ENCODE peak calls at places on chromosomes 5 and 9, in four cellular contexts. I is HepG2, M is A549, D is mammary epithelial cell. R is an unnamed sample.
A peak's percentile ranks its signal among the peaks of the same experiment; 100 is the strongest.

GRCh38 chr5:74275204-74275992 is 365.1 kb downstream of the ENC1 start:
- DNase-seq in M (no peak), D (no peak), I (no peak), R (no peak)

GRCh38 chr5:13763719-13764118 is 180.8 kb downstream of the DNAH5 start:
- DNase-seq in D (no peak), I (no peak), M (no peak), R (no peak)

GRCh38 chr5:64210866-64211265 is 45.2 kb downstream of the RNF180 start:
- DNase-seq in I (no peak), D (peak; percentile 84), M (no peak), R (no peak)

GRCh38 chr5:30607301-30607700 is 586.2 kb upstream of the CDH6 start:
- DNase-seq in M (no peak), D (no peak), I (peak; percentile 45), R (no peak)

GRCh38 chr5:140214831-140215230 is 39.8 kb downstream of the CYSTM1 start:
- DNase-seq in M (no peak), D (peak; percentile 92), I (no peak), R (peak; percentile 85)

GRCh38 chr9:22010881-22011625 is 1.9 kb upstream of the CDKN2B start:
- DNase-seq in M (no peak), I (peak; percentile 20), D (no peak), R (no peak)

GRCh38 chr9:128216781-128217553 is 13.8 kb downstream of the DNM1 start:
- DNase-seq in I (no peak), D (no peak), M (no peak), R (no peak)

GRCh38 chr9:35519697-35520403 is 29.9 kb downstream of the RUSC2 start:
- DNase-seq in M (no peak), D (no peak), I (no peak), R (no peak)

GRCh38 chr9:115135786-115136185 is 17.8 kb upstream of the TNC start:
- DNase-seq in I (no peak), D (no peak), M (no peak), R (no peak)

GRCh38 chr9:33167084-33167948 is at the start of gene B4GALT1:
- DNase-seq in I (peak; percentile 64), D (peak; percentile 95), M (peak; percentile 86), R (peak; percentile 96)

GRCh38 chr5:113119271-113119924 is 142.8 kb downstream of the DCP2 start:
- DNase-seq in I (no peak), D (no peak), M (no peak), R (no peak)

GRCh38 chr5:102049517-102049916 is 246.6 kb downstream of the SLCO4C1 start:
- DNase-seq in M (no peak), D (no peak), I (no peak), R (peak; percentile 56)

GRCh38 chr5:84273517-84273883 is 111.2 kb downstream of the EDIL3 start:
- DNase-seq in M (no peak), I (no peak), D (no peak), R (no peak)

GRCh38 chr5:147733075-147733474 is 49.5 kb downstream of the JAKMIP2 start:
- DNase-seq in I (no peak), M (no peak), D (no peak), R (no peak)

GRCh38 chr5:167777746-167778145 is 513.7 kb upstream of the WWC1 start:
- DNase-seq in D (peak; percentile 46), I (no peak), M (no peak), R (no peak)

GRCh38 chr9:89777544-89777943 is 172.7 kb downstream of the GADD45G start:
- DNase-seq in M (no peak), I (no peak), D (no peak), R (no peak)
- H3K4me2 ChIP-seq in M (no peak overlapping the region), I (no peak overlapping the region), D (no peak overlapping the region), R (no peak overlapping the region)

GRCh38 chr9:13904311-13904710 is 409.6 kb downstream of the NFIB start:
- DNase-seq in D (no peak), M (no peak), I (no peak), R (no peak)
- H3K4me2 ChIP-seq in D (no peak overlapping the region), M (no peak overlapping the region), I (no peak overlapping the region), R (no peak overlapping the region)

GRCh38 chr5:79416499-79416898 is 97.4 kb downstream of the HOMER1 start:
- DNase-seq in I (no peak), M (no peak), D (no peak), R (peak; percentile 88)
- H3K4me2 ChIP-seq in I (no peak overlapping the region), M (no peak overlapping the region), D (no peak overlapping the region), R (peak overlapping the region; percentile 74)

DNA sequence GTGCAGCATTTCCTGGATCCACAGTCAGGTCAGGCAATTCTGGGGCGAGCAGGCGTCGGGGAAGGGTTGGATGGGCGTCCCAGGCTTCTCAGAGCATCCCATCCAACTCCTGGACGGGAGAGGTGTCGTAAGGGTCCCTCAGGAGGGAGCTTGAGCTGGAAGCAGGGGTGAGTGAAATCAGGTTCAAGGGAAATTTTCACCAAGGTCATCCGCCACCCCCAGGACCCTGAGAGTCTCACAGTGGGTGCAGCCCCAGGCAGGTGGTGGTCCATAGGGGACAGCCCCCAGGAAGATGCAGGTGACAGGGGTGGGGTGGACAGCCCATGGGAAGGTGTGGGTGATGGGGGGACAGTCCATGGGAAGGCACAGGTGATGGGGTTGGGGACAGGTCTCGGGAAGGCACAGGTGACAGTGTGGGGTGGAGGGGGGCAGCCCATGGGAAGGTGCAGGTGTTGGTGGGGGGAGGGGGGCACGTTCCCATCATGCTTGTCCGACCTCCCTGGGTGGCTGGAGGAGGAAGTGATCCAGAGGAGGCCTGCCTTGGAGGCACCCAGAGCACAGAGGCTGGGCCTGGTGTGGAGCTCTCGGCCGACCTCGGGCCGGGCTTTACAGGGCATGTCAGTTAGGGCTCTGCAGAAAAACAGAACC is 48.9 kb downstream of the AHRR start:
- DNase-seq in D (no peak), M (no peak), I (no peak), R (no peak)
- H3K4me2 ChIP-seq in D (no peak overlapping the region), M (no peak overlapping the region), I (no peak overlapping the region), R (no peak overlapping the region)

GRCh38 chr9:126784401-126784800 is 20.4 kb upstream of the ZBTB43 start:
- DNase-seq in M (no peak), I (no peak), D (no peak), R (no peak)

GRCh38 chr9:126788046-126788445 is 16.8 kb upstream of the ZBTB43 start:
- DNase-seq in M (no peak), I (no peak), D (no peak), R (no peak)

GRCh38 chr9:126791406-126792230 is 13.2 kb upstream of the ZBTB43 start:
- DNase-seq in M (peak; percentile 90), I (peak; percentile 49), D (peak; percentile 99), R (no peak)

GRCh38 chr9:126790561-126790960 is 14.3 kb upstream of the ZBTB43 start:
- DNase-seq in I (no peak), D (no peak), M (no peak), R (no peak)

DNA sequence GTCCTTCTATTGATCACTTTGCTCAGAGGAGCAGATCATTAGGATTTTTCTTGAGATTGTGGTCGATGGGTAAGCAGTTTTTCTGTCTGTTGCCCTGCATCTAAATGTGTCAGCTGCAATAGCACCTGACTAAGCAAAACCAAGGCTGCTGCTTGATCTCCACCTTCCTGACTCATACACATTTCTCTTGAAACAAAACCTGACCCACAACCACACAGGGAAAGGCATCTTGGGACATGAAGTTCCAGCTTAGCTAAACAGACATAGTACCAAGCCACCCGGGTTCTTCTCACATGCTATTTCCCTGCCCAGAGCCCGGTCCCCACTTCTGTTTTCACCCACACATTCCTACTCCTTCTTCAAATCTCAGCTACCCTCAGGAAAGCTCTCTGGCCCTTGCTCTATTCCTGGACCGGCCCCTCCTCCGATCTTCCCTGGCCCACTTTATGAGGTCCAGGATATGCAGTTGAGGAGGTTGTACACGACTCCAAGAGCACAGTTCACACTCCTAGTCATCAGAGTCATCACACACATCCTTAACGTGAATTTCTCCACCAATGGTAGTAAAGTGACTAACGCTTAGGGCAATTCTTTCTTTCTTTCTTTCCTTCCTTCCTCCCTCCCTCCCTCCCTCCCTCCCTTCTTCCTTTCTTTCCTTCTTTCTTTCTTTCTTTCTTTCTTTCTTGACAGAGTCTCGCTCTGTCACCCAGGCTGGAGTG is 16.1 kb upstream of the ZBTB43 start:
- DNase-seq in M (peak; percentile 63), D (peak; percentile 93), I (no peak), R (peak; percentile 85)
- H3K4me2 ChIP-seq in M (peak overlapping the region; percentile 56), D (peak overlapping the region; percentile 44), I (no peak overlapping the region), R (peak overlapping the region; percentile 54)

GRCh38 chr9:7145361-7146069 is 387.7 kb downstream of the KDM4C start:
- DNase-seq in M (no peak), I (no peak), D (no peak), R (no peak)
- H3K4me2 ChIP-seq in M (no peak overlapping the region), I (no peak overlapping the region), D (no peak overlapping the region), R (no peak overlapping the region)

DNA sequence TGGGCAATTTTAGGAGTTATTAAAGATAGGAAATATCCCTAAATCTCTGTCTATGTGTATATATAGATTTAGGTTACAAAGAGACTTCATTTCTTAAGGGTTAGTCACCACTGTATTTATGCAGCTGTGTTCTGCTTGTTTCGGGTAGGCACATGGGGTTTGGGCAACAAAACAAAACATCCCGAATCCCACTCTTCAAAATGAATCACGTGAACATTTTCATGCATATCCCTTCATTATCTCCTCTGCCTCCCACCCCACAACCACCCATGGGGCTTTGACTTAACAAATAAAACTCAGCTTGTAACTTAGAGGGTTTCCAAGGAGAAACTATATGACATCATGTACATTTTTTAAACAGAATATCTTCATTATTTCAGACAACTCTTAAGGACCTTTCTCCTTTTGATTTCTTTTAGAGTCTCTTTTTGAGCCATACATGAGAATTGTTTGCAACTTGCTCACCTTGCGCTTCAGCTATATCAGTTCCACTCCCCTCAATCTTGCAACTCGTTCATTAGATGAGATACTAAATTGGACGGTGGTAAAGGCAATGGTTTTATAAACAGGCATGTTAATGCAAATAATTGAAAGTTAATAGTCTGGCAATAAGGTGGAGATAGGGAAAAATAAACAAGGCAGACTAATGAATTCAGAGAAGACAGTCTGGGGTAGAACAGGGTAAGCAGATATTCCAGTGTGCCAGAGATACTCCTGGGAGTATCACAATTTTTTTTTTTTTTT is 136.7 kb downstream of the CD180 start:
- DNase-seq in D (peak; percentile 64), M (no peak), I (no peak), R (no peak)
- H3K4me2 ChIP-seq in D (no peak overlapping the region), M (no peak overlapping the region), I (no peak overlapping the region), R (no peak overlapping the region)

GRCh38 chr5:76325876-76326491 is 77.1 kb upstream of the IQGAP2 start:
- DNase-seq in D (no peak), I (no peak), M (no peak), R (peak; percentile 89)
- H3K4me2 ChIP-seq in D (no peak overlapping the region), I (peak overlapping the region; percentile 41), M (no peak overlapping the region), R (peak overlapping the region; percentile 61)